ENCODE peak calls at places on chromosome 18, in seven cellular contexts. A is SK-N-SH, Q is IMR-90, Z is HepG2, W is H1, V is K562, G is GM12878. M is an unnamed sample.

GRCh38 chr18:7452331-7452730 is 114.8 kb upstream of the PTPRM start:
- DNase-seq in A (peak; percentile 68), Q (peak; percentile 4), Z (peak; percentile 18), W (peak; percentile 38), V (peak; percentile 60), G (no peak), M (peak; percentile 43)

GRCh38 chr18:12076424-12077140 is 17.1 kb upstream of the ANKRD62 start:
- DNase-seq in A (peak; percentile 90), Q (peak; percentile 7), Z (no peak), W (no peak), V (no peak), G (no peak), M (peak; percentile 26)

GRCh38 chr18:41655074-41655473 is 300.0 kb upstream of the PIK3C3 start:
- DNase-seq in A (no peak), Q (no peak), Z (no peak), W (no peak), V (no peak), G (no peak), M (no peak)

GRCh38 chr18:29749699-29750098 is 1292.8 kb downstream of the DSC3 start:
- DNase-seq in A (no peak), Q (peak; percentile 60), Z (no peak), W (no peak), V (no peak), G (no peak), M (no peak)

GRCh38 chr18:49931179-49931578 is 117.8 kb upstream of the ACAA2 start:
- DNase-seq in A (no peak), Q (no peak), Z (no peak), W (no peak), V (no peak), G (no peak), M (no peak)

GRCh38 chr18:41347057-41347456 is 608.0 kb upstream of the PIK3C3 start:
- DNase-seq in A (no peak), Q (peak; percentile 94), Z (no peak), W (no peak), V (no peak), G (no peak), M (no peak)

GRCh38 chr18:11387880-11388279 is 221.5 kb upstream of the SLC35G4 start:
- DNase-seq in A (peak; percentile 42), Q (peak; percentile 47), Z (peak; percentile 76), W (no peak), V (peak; percentile 41), G (no peak), M (peak; percentile 35)

GRCh38 chr18:6752200-6752873 is 22.8 kb downstream of the ARHGAP28 start:
- DNase-seq in A (no peak), Q (peak; percentile 86), Z (no peak), W (peak; percentile 84), V (no peak), G (no peak), M (no peak)

GRCh38 chr18:65725421-65726050 is 25.3 kb upstream of the CDH7 start:
- DNase-seq in A (peak; percentile 50), Q (no peak), Z (peak; percentile 16), W (peak; percentile 38), V (peak; percentile 3), G (no peak), M (no peak)

GRCh38 chr18:66316708-66317107 is 287.2 kb downstream of the CDH19 start:
- DNase-seq in A (no peak), Q (no peak), Z (no peak), W (no peak), V (no peak), G (no peak), M (no peak)

GRCh38 chr18:2538844-2539243 is 32.5 kb downstream of the METTL4 start:
- DNase-seq in A (no peak), Q (no peak), Z (no peak), W (no peak), V (no peak), G (no peak), M (no peak)

GRCh38 chr18:22844184-22844583 is 88.9 kb upstream of the RBBP8 start:
- DNase-seq in A (no peak), Q (no peak), Z (no peak), W (no peak), V (no peak), G (no peak), M (no peak)

GRCh38 chr18:63233334-63233733 is 86.2 kb downstream of the BCL2 start:
- DNase-seq in A (no peak), Q (no peak), Z (no peak), W (no peak), V (no peak), G (no peak), M (no peak)

GRCh38 chr18:63783394-63783793 is 8.2 kb downstream of the SERPINB7 start:
- DNase-seq in A (no peak), Q (no peak), Z (no peak), W (no peak), V (no peak), G (no peak), M (peak; percentile 12)

GRCh38 chr18:76441002-76441667 is 53.9 kb downstream of the ZNF516 start:
- DNase-seq in A (no peak), Q (no peak), Z (no peak), W (no peak), V (no peak), G (no peak), M (no peak)

GRCh38 chr18:58578835-58579560 is 49.9 kb downstream of the ALPK2 start:
- DNase-seq in A (no peak), Q (peak; percentile 88), Z (peak; percentile 28), W (no peak), V (no peak), G (no peak), M (peak; percentile 77)

GRCh38 chr18:73841661-73842060 is 306.0 kb downstream of the FBXO15 start:
- DNase-seq in A (no peak), Q (no peak), Z (no peak), W (no peak), V (no peak), G (no peak), M (no peak)

GRCh38 chr18:42028232-42028832 is 73.3 kb downstream of the PIK3C3 start:
- DNase-seq in A (peak; percentile 37), Q (peak; percentile 38), Z (peak; percentile 12), W (no peak), V (peak; percentile 32), G (no peak), M (peak; percentile 9)

GRCh38 chr18:60019463-60019840 is 119.7 kb downstream of the PMAIP1 start:
- DNase-seq in A (no peak), Q (peak; percentile 87), Z (no peak), W (no peak), V (no peak), G (no peak), M (peak; percentile 35)

GRCh38 chr18:58645398-58645797 is 16.5 kb upstream of the ALPK2 start:
- DNase-seq in A (no peak), Q (peak; percentile 71), Z (no peak), W (no peak), V (no peak), G (no peak), M (no peak)

DNA sequence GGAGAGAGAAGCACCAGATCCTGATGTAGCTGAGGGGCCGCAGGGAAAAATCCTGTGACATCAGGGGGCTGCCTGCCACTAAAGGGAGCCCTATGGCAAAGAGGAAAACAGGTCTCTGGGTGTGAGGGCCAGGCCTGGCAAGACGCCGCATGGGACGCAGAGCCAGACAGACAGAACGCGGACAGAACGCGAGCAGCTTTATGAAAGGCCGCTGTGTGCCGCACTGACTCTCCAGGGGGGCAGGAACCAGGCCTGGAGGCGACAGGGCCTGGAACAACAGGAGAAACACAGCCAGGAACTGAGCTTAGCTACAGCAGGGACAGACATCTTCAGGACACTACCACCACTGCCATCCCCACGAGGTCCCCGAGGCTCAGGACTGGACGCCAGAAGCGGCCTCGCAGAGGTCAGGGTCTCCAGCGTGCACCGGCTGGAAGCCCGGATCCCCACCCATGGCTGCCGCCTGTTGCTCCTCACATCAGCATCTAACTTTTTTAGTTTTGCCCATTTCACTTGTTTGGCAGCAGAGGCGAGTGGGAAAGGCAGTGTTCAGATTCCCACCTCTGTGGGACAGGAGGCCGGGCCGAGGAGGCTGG is 131.6 kb downstream of the VAPA start:
- DNase-seq in A (no peak), Q (no peak), Z (no peak), W (no peak), V (no peak), G (no peak), M (no peak)
- H3K27ac ChIP-seq in A (no peak overlapping the region), Q (no peak overlapping the region), Z (no peak overlapping the region), W (no peak overlapping the region), V (no peak overlapping the region), G (no peak overlapping the region), M (no peak overlapping the region)

GRCh38 chr18:44035554-44035953 is 645.1 kb upstream of the SETBP1 start:
- DNase-seq in A (no peak), Q (no peak), Z (no peak), W (no peak), V (no peak), G (no peak), M (no peak)

GRCh38 chr18:44039216-44039615 is 641.5 kb upstream of the SETBP1 start:
- DNase-seq in A (no peak), Q (no peak), Z (no peak), W (no peak), V (no peak), G (no peak), M (no peak)

GRCh38 chr18:44033144-44033543 is 647.5 kb upstream of the SETBP1 start:
- DNase-seq in A (no peak), Q (no peak), Z (peak; percentile 0), W (no peak), V (no peak), G (peak; percentile 4), M (no peak)

GRCh38 chr18:44039826-44040225 is 640.9 kb upstream of the SETBP1 start:
- DNase-seq in A (no peak), Q (no peak), Z (no peak), W (no peak), V (no peak), G (no peak), M (no peak)

DNA sequence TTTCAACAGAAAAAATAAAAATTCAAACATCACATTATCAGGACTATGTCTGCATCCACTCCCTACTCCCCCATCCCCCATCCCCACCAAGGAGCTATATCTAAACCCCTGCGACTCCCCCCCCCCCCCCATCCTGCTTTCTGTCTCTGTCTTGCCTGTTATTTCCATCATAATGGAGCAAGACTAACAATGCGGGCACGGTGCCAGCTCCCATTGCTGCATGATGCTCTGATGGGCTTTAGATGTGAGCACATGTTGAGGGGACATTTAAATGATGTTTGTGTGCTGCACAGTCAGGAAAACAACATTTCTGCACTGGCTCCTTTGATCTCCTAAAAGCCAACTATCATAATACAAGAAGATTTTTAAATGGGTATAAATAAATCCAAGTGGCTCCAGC is 644.2 kb upstream of the SETBP1 start:
- DNase-seq in A (peak; percentile 39), Q (no peak), Z (no peak), W (no peak), V (no peak), G (no peak), M (no peak)
- TF ChIP-seq RFX5 in A (no peak), Q (no peak), Z (no peak), W (no peak), V (no peak), G (no peak), M (no peak)

GRCh38 chr18:48058486-48058885 is 128.0 kb upstream of the SMAD2 start:
- DNase-seq in A (no peak), Q (no peak), Z (no peak), W (no peak), V (no peak), G (no peak), M (no peak)
- H3K27ac ChIP-seq in A (no peak overlapping the region), Q (no peak overlapping the region), Z (no peak overlapping the region), W (no peak overlapping the region), V (no peak overlapping the region), G (no peak overlapping the region), M (no peak overlapping the region)

DNA sequence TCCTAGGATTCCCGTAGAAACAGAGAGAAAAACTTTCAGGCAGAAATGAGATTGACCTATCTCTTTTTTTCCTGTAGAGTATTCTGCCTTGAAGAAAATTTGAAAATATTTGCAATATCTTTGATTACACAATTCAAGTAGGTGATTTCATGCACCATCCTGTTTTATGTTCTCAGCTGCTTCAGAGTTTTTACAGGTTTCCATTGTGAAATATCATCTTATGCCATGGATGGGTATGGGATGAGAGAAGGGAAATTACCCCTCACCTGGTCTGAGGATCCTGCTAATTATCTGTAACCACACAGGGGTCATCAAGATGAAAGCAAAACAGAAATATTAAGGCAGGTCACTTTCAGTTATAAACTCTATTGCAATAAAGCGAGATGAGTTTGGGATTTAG is 264.8 kb downstream of the TXNL1 start:
- DNase-seq in A (no peak), Q (no peak), Z (no peak), W (no peak), V (no peak), G (no peak), M (no peak)
- TF ChIP-seq RFX5 in A (no peak), Q (no peak), Z (no peak), W (no peak), V (no peak), G (no peak), M (no peak)